ENCODE peak calls at places on chromosomes 4 and X, in nine cellular contexts. H is epithelial cell of proximal tubule, T is AG09309, I is foreskin fibroblast, X is adrenal gland, E is glutamatergic neuron, Q is A549, V is mesothelial cell of epicardium, N is bronchial epithelial cell. F is an unnamed sample.

GRCh38 chr4:150739591-150739990 is 157.6 kb downstream of the MAB21L2 start:
- DNase-seq in T (no peak), X (no peak), Q (no peak), I (no peak), H (no peak), N (no peak), E (no peak), V (no peak), F (no peak)

GRCh38 chrX:124035657-124036056 is 74.2 kb downstream of the STAG2 start:
- DNase-seq in T (no peak), V (no peak), I (no peak), X (no peak), H (no peak), E (no peak), N (no peak), Q (no peak), F (no peak)

GRCh38 chr4:159090255-159090654 is 12.6 kb upstream of the RAPGEF2 start:
- DNase-seq in X (no peak), Q (no peak), T (no peak), E (no peak), H (no peak), N (no peak), V (no peak), I (no peak), F (no peak)

GRCh38 chr4:184283659-184284335 is 66.1 kb upstream of the ENPP6 start:
- DNase-seq in Q (no peak), V (no peak), H (no peak), X (no peak), E (no peak), N (no peak), T (no peak), I (no peak), F (no peak)

GRCh38 chr4:183507928-183508327 is 3.1 kb downstream of the ING2 start:
- DNase-seq in H (no peak), V (no peak), T (no peak), N (no peak), E (no peak), I (no peak), X (no peak), Q (peak; percentile 14), F (no peak)

GRCh38 chr4:188021548-188022249 is 26.1 kb downstream of the ZFP42 start:
- DNase-seq in T (no peak), N (no peak), E (no peak), X (no peak), H (no peak), V (no peak), I (no peak), Q (peak; percentile 29), F (no peak)

GRCh38 chr4:7332216-7333023 is 102.3 kb downstream of the PSAPL1 start:
- DNase-seq in I (no peak), E (no peak), X (peak; percentile 33), T (peak; percentile 42), N (no peak), H (no peak), V (no peak), Q (peak; percentile 13), F (no peak)

GRCh38 chr4:172726001-172726423 is 442.6 kb upstream of the GALNT7 start:
- DNase-seq in Q (peak; percentile 93), X (no peak), N (peak; percentile 9), I (peak; percentile 12), T (no peak), H (no peak), V (no peak), E (no peak), F (no peak)

GRCh38 chr4:26826721-26827120 is 33.9 kb upstream of the STIM2 start:
- DNase-seq in H (peak; percentile 23), Q (peak; percentile 12), X (no peak), E (no peak), T (no peak), V (no peak), I (no peak), N (no peak), F (no peak)

GRCh38 chr4:114038762-114039392 is 59.4 kb upstream of the ARSJ start:
- DNase-seq in N (no peak), Q (peak; percentile 66), V (no peak), I (peak; percentile 53), H (no peak), X (no peak), E (no peak), T (no peak), F (peak; percentile 31)

GRCh38 chrX:131812847-131813825 is 210.0 kb upstream of the STK26 start:
- DNase-seq in I (peak; percentile 51), Q (peak; percentile 74), N (no peak), T (peak; percentile 70), E (no peak), H (no peak), X (peak; percentile 78), V (no peak), F (peak; percentile 80)

DNA sequence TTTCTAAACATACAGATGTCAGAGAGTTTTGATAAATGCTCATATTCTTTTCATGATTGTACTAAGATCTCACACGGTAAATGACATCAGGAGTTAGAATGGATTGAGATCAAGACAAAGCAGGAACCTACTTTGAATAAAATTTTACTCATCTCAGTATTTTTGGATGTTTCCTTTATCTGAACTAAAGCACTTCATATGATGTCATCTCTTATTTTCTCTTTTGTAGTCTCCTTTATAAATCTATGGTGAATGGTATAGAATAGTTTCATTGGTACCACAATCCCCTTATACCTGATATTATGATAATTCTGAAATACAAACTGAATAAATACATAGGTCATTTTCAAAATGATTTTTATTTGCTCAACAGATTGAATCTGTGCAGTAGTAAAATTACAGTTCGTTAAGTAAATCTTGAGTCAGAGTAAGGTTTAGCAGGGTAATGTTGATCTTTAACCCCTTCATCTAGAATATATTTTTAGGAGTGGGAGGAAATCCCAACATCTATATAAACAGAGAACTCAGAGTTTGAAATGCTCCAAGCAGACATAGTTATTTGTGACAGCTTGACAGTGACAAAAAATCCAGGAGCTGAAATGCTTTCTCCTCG is 180.0 kb downstream of the MGST2 start:
- DNase-seq in E (no peak), N (no peak), I (no peak), H (no peak), X (no peak), Q (no peak), T (no peak), V (no peak), F (no peak)
- TF ChIP-seq CTCF in E (no peak), N (no peak), I (no peak), H (no peak), X (no peak), Q (no peak), T (no peak), V (no peak), F (no peak)

DNA sequence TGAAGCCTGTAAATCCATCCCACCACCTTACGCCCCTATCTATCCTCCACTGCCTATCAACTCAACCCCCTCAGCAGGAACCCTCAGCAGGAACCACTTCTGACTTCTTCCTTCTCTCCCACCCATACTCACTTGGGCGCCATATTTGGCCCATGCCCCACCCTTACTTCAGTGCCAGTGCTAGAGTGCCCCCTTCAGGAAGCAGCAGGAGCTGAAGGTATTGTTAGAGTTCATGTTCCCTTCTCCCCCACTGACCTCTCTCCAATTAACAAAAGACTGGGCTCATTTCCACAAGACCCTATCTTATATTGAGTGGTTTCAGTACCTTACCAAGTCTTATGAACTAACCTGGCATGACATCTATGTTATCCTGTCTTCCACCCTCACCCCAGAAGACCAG is 363.1 kb upstream of the SLIT2 start:
- DNase-seq in Q (no peak), T (no peak), I (no peak), E (no peak), N (no peak), X (no peak), V (no peak), H (no peak), F (no peak)
- TF ChIP-seq CTCF in Q (no peak), T (no peak), I (no peak), E (no peak), N (no peak), X (no peak), V (no peak), H (peak; percentile 34), F (no peak)

GRCh38 chr4:162839814-162840213 is 326.9 kb downstream of the NAF1 start:
- DNase-seq in E (no peak), N (no peak), Q (peak; percentile 8), X (no peak), H (no peak), I (no peak), T (no peak), V (no peak), F (no peak)
- TF ChIP-seq CTCF in E (no peak), N (no peak), Q (no peak), X (no peak), H (peak; percentile 14), I (no peak), T (no peak), V (no peak), F (no peak)

GRCh38 chrX:56765816-56766553 is 36.9 kb downstream of the NBDY start:
- DNase-seq in V (no peak), N (no peak), T (no peak), H (no peak), E (no peak), X (no peak), I (no peak), Q (no peak), F (no peak)

GRCh38 chrX:56762707-56763555 is 33.9 kb downstream of the NBDY start:
- DNase-seq in Q (no peak), H (no peak), T (no peak), X (no peak), N (no peak), E (no peak), V (no peak), I (no peak), F (no peak)

GRCh38 chrX:56764975-56765791 is 36.1 kb downstream of the NBDY start:
- DNase-seq in T (no peak), H (no peak), N (no peak), X (no peak), I (no peak), Q (no peak), V (no peak), E (no peak), F (no peak)

GRCh38 chrX:56763556-56764152 is 34.6 kb downstream of the NBDY start:
- DNase-seq in V (peak; percentile 14), N (no peak), E (no peak), H (no peak), T (no peak), Q (no peak), X (peak; percentile 79), I (no peak), F (peak; percentile 73)

GRCh38 chrX:56764153-56764974 is 35.3 kb downstream of the NBDY start:
- DNase-seq in I (peak; percentile 78), T (peak; percentile 71), E (peak; percentile 26), H (peak; percentile 4), X (peak; percentile 83), N (peak; percentile 34), Q (peak; percentile 73), V (peak; percentile 17), F (peak; percentile 84)
- TF ChIP-seq CTCF in I (peak; percentile 44), T (peak; percentile 76), E (no peak), H (peak; percentile 61), X (peak; percentile 59), N (peak; percentile 53), Q (peak; percentile 61), V (no peak), F (peak; percentile 69)

GRCh38 chrX:24371391-24371972 is 11.0 kb downstream of the SUPT20HL1 start:
- DNase-seq in V (no peak), Q (peak; percentile 69), H (no peak), I (peak; percentile 62), N (peak; percentile 43), T (no peak), E (peak; percentile 61), X (peak; percentile 54), F (peak; percentile 18)
- TF ChIP-seq CTCF in V (peak; percentile 77), Q (peak; percentile 58), H (peak; percentile 68), I (peak; percentile 52), N (peak; percentile 68), T (peak; percentile 75), E (peak; percentile 61), X (peak; percentile 41), F (peak; percentile 68)

GRCh38 chr4:1644906-1645657 is 39.0 kb downstream of the FAM53A start:
- DNase-seq in H (no peak), X (no peak), I (peak; percentile 66), N (peak; percentile 39), E (no peak), Q (no peak), V (no peak), T (no peak), F (no peak)
- TF ChIP-seq CTCF in H (no peak), X (no peak), I (no peak), N (no peak), E (no peak), Q (no peak), V (no peak), T (no peak), F (no peak)

F was measured in AG09319.